ENCODE peak calls at places on chromosomes 12 and 14, in six cellular contexts. One of them, this sample, is unnamed.

GRCh38 chr14:80946187-80946586 is 4.6 kb upstream of the CEP128 start:
- DNase-seq in RWPE2: no peak
- DNase-seq in cardiac fibroblast: no peak
- DNase-seq in neural progenitor cell: no peak
- DNase-seq in GM13977: no peak
- DNase-seq in CD4-positive, alpha-beta T cell: no peak
- DNase-seq in this sample: no peak

GRCh38 chr12:10960260-10960659 is 21.2 kb upstream of the TAS2R14 start:
- DNase-seq in RWPE2: no peak
- DNase-seq in cardiac fibroblast: no peak
- DNase-seq in neural progenitor cell: no peak
- DNase-seq in GM13977: no peak
- DNase-seq in CD4-positive, alpha-beta T cell: no peak
- DNase-seq in this sample: no peak

GRCh38 chr14:41349289-41349910 is 257.3 kb upstream of the LRFN5 start:
- DNase-seq in RWPE2: no peak
- DNase-seq in cardiac fibroblast: no peak
- DNase-seq in neural progenitor cell: no peak
- DNase-seq in GM13977: no peak
- DNase-seq in CD4-positive, alpha-beta T cell: no peak
- DNase-seq in this sample: no peak

GRCh38 chr14:93332032-93332852 is 594 bp downstream of the BTBD7 start:
- DNase-seq in RWPE2: no peak
- DNase-seq in cardiac fibroblast: peak
- DNase-seq in neural progenitor cell: peak
- DNase-seq in GM13977: peak
- DNase-seq in CD4-positive, alpha-beta T cell: no peak
- DNase-seq in this sample: no peak

GRCh38 chr14:58680698-58681097 is 42.9 kb downstream of the DACT1 start:
- DNase-seq in RWPE2: no peak
- DNase-seq in cardiac fibroblast: no peak
- DNase-seq in neural progenitor cell: no peak
- DNase-seq in GM13977: no peak
- DNase-seq in CD4-positive, alpha-beta T cell: no peak
- DNase-seq in this sample: no peak

GRCh38 chr14:75088566-75089373 is 19.3 kb downstream of the ZC2HC1C start:
- DNase-seq in RWPE2: no peak
- DNase-seq in cardiac fibroblast: peak
- DNase-seq in neural progenitor cell: peak
- DNase-seq in GM13977: peak
- DNase-seq in CD4-positive, alpha-beta T cell: peak
- DNase-seq in this sample: no peak

GRCh38 chr12:49389092-49389703 is 21.9 kb downstream of the SPATS2 start:
- DNase-seq in RWPE2: no peak
- DNase-seq in cardiac fibroblast: no peak
- DNase-seq in neural progenitor cell: peak
- DNase-seq in GM13977: no peak
- DNase-seq in CD4-positive, alpha-beta T cell: peak
- DNase-seq in this sample: peak

GRCh38 chr12:52992699-52993557 is 13.3 kb upstream of the EIF4B start:
- DNase-seq in RWPE2: no peak
- DNase-seq in cardiac fibroblast: peak
- DNase-seq in neural progenitor cell: no peak
- DNase-seq in GM13977: no peak
- DNase-seq in CD4-positive, alpha-beta T cell: no peak
- DNase-seq in this sample: no peak

GRCh38 chr12:102201662-102202061 is 4.0 kb upstream of the PMCH start:
- DNase-seq in RWPE2: no peak
- DNase-seq in cardiac fibroblast: no peak
- DNase-seq in neural progenitor cell: no peak
- DNase-seq in GM13977: no peak
- DNase-seq in CD4-positive, alpha-beta T cell: no peak
- DNase-seq in this sample: no peak

GRCh38 chr12:57006809-57007475 is 596 bp upstream of the ZBTB39 start:
- DNase-seq in RWPE2: no peak
- DNase-seq in cardiac fibroblast: no peak
- DNase-seq in neural progenitor cell: no peak
- DNase-seq in GM13977: no peak
- DNase-seq in CD4-positive, alpha-beta T cell: no peak
- DNase-seq in this sample: no peak

GRCh38 chr12:58794859-58795258 is 125.4 kb downstream of the LRIG3 start:
- DNase-seq in RWPE2: no peak
- DNase-seq in cardiac fibroblast: no peak
- DNase-seq in neural progenitor cell: no peak
- DNase-seq in GM13977: no peak
- DNase-seq in CD4-positive, alpha-beta T cell: no peak
- DNase-seq in this sample: no peak

GRCh38 chr12:124007356-124007755 is 34.3 kb downstream of the ZNF664 start:
- DNase-seq in RWPE2: no peak
- DNase-seq in cardiac fibroblast: no peak
- DNase-seq in neural progenitor cell: peak
- DNase-seq in GM13977: no peak
- DNase-seq in CD4-positive, alpha-beta T cell: no peak
- DNase-seq in this sample: no peak

GRCh38 chr12:99959549-99960170 is 25.1 kb downstream of the ANKS1B start:
- DNase-seq in RWPE2: no peak
- DNase-seq in cardiac fibroblast: peak
- DNase-seq in neural progenitor cell: no peak
- DNase-seq in GM13977: no peak
- DNase-seq in CD4-positive, alpha-beta T cell: no peak
- DNase-seq in this sample: no peak

GRCh38 chr12:27595231-27595642 is 71.2 kb downstream of the PPFIBP1 start:
- DNase-seq in RWPE2: no peak
- DNase-seq in cardiac fibroblast: peak
- DNase-seq in neural progenitor cell: peak
- DNase-seq in GM13977: no peak
- DNase-seq in CD4-positive, alpha-beta T cell: no peak
- DNase-seq in this sample: no peak

GRCh38 chr12:52360663-52361271 is 6.5 kb downstream of the KRT85 start:
- DNase-seq in RWPE2: peak
- DNase-seq in cardiac fibroblast: no peak
- DNase-seq in neural progenitor cell: no peak
- DNase-seq in GM13977: no peak
- DNase-seq in CD4-positive, alpha-beta T cell: no peak
- DNase-seq in this sample: no peak

GRCh38 chr14:50121506-50121905 is 5.1 kb upstream of the VCPKMT start:
- DNase-seq in RWPE2: no peak
- DNase-seq in cardiac fibroblast: no peak
- DNase-seq in neural progenitor cell: no peak
- DNase-seq in GM13977: no peak
- DNase-seq in CD4-positive, alpha-beta T cell: no peak
- DNase-seq in this sample: no peak

GRCh38 chr12:32135967-32136366 is 29.3 kb downstream of the BICD1 start:
- DNase-seq in RWPE2: no peak
- DNase-seq in cardiac fibroblast: no peak
- DNase-seq in neural progenitor cell: no peak
- DNase-seq in GM13977: no peak
- DNase-seq in CD4-positive, alpha-beta T cell: no peak
- DNase-seq in this sample: no peak

GRCh38 chr12:22046968-22047390 is 961 bp downstream of the CMAS start:
- DNase-seq in RWPE2: no peak
- DNase-seq in cardiac fibroblast: no peak
- DNase-seq in neural progenitor cell: no peak
- DNase-seq in GM13977: no peak
- DNase-seq in CD4-positive, alpha-beta T cell: no peak
- DNase-seq in this sample: no peak

GRCh38 chr12:48882325-48882687 is 16.6 kb upstream of the RND1 start:
- DNase-seq in RWPE2: no peak
- DNase-seq in cardiac fibroblast: peak
- DNase-seq in neural progenitor cell: peak
- DNase-seq in GM13977: no peak
- DNase-seq in CD4-positive, alpha-beta T cell: no peak
- DNase-seq in this sample: no peak

GRCh38 chr14:23551266-23552028 is at the start of gene ZFHX2:
- DNase-seq in RWPE2: peak
- DNase-seq in cardiac fibroblast: peak
- DNase-seq in neural progenitor cell: peak
- DNase-seq in GM13977: peak
- DNase-seq in CD4-positive, alpha-beta T cell: peak
- DNase-seq in this sample: peak

GRCh38 chr14:81269100-81269978 is 48.6 kb upstream of the GTF2A1 start:
- DNase-seq in RWPE2: no peak
- DNase-seq in cardiac fibroblast: peak
- DNase-seq in neural progenitor cell: peak
- DNase-seq in GM13977: peak
- DNase-seq in CD4-positive, alpha-beta T cell: no peak
- DNase-seq in this sample: no peak

GRCh38 chr12:26971963-26972362 is 33.7 kb downstream of the FGFR1OP2 start:
- DNase-seq in RWPE2: no peak
- DNase-seq in cardiac fibroblast: no peak
- DNase-seq in neural progenitor cell: no peak
- DNase-seq in GM13977: peak
- DNase-seq in CD4-positive, alpha-beta T cell: peak
- DNase-seq in this sample: peak

GRCh38 chr12:69948874-69949273 is 123.8 kb downstream of the MYRFL start:
- DNase-seq in RWPE2: no peak
- DNase-seq in cardiac fibroblast: no peak
- DNase-seq in neural progenitor cell: no peak
- DNase-seq in GM13977: no peak
- DNase-seq in CD4-positive, alpha-beta T cell: no peak
- DNase-seq in this sample: no peak

GRCh38 chr14:32947792-32948191 is 9.1 kb downstream of the NPAS3 start:
- DNase-seq in RWPE2: no peak
- DNase-seq in cardiac fibroblast: no peak
- DNase-seq in neural progenitor cell: no peak
- DNase-seq in GM13977: no peak
- DNase-seq in CD4-positive, alpha-beta T cell: no peak
- DNase-seq in this sample: no peak

GRCh38 chr14:99737451-99737951 is 53.4 kb downstream of the CYP46A1 start:
- DNase-seq in RWPE2: no peak
- DNase-seq in cardiac fibroblast: no peak
- DNase-seq in neural progenitor cell: no peak
- DNase-seq in GM13977: no peak
- DNase-seq in CD4-positive, alpha-beta T cell: no peak
- DNase-seq in this sample: no peak

GRCh38 chr14:94775082-94775874 is 5.4 kb upstream of the GSC start:
- DNase-seq in RWPE2: no peak
- DNase-seq in cardiac fibroblast: peak
- DNase-seq in neural progenitor cell: peak
- DNase-seq in GM13977: no peak
- DNase-seq in CD4-positive, alpha-beta T cell: no peak
- DNase-seq in this sample: no peak

GRCh38 chr14:88804035-88804434 is 11.3 kb upstream of the EML5 start:
- DNase-seq in RWPE2: no peak
- DNase-seq in cardiac fibroblast: peak
- DNase-seq in neural progenitor cell: no peak
- DNase-seq in GM13977: no peak
- DNase-seq in CD4-positive, alpha-beta T cell: no peak
- DNase-seq in this sample: no peak

GRCh38 chr12:107503129-107503850 is 182.3 kb upstream of the PWP1 start:
- DNase-seq in RWPE2: no peak
- DNase-seq in cardiac fibroblast: no peak
- DNase-seq in neural progenitor cell: no peak
- DNase-seq in GM13977: no peak
- DNase-seq in CD4-positive, alpha-beta T cell: no peak
- DNase-seq in this sample: no peak

GRCh38 chr14:77044776-77045569 is 16.5 kb upstream of the IRF2BPL start:
- DNase-seq in RWPE2: no peak
- DNase-seq in cardiac fibroblast: peak
- DNase-seq in neural progenitor cell: no peak
- DNase-seq in GM13977: no peak
- DNase-seq in CD4-positive, alpha-beta T cell: no peak
- DNase-seq in this sample: no peak

DNA sequence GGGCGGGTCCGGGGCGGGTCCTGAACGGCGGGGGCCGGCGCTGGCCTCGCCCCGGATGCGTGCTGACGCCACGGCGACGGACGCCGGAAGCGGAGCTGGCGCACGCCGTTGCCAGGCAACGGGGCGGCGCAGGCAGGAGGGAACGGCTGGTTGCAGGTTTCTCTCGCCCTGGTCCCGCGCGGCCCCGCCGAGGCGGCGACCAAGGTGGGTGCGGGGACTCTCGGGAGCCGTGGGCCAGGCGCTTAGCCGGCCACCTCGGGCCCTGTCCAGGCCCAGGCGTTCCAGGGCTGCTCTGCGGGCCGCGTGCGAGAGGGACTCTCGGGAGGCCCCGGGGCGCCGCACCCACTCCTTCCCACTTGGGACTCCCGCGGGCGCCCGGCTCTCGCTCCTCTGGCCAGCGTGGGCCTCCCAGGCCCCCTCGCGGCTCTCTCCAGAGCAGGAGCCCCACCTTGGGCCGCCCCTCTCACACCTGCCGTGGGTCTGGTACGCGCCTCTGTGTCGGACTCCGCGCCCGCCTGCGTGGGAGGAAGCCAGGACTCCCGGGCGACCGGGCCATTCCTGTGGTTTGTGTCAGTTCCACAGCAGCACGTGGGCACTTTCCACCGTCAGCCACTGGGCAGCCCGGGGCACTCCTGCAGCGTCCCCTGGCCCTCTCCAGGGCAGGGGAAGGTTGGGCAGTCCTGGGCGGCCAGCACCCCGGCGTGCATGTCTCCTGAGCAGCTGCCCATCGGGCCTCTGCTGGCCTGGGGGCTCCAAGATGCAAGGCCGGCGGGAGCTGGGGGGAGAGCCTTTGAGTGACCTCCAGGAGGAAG is at the start of gene CLBA1:
- DNase-seq in RWPE2: peak
- DNase-seq in cardiac fibroblast: peak
- DNase-seq in neural progenitor cell: peak
- DNase-seq in GM13977: peak
- DNase-seq in CD4-positive, alpha-beta T cell: peak
- DNase-seq in this sample: peak
- TF ChIP-seq CTCF in RWPE2: no peak
- TF ChIP-seq CTCF in cardiac fibroblast: no peak
- TF ChIP-seq CTCF in neural progenitor cell: no peak
- TF ChIP-seq CTCF in GM13977: no peak
- TF ChIP-seq CTCF in CD4-positive, alpha-beta T cell: no peak
- TF ChIP-seq CTCF in this sample: no peak

GRCh38 chr14:53531151-53531550 is 378.0 kb upstream of the DDHD1 start:
- DNase-seq in RWPE2: no peak
- DNase-seq in cardiac fibroblast: no peak
- DNase-seq in neural progenitor cell: no peak
- DNase-seq in GM13977: no peak
- DNase-seq in CD4-positive, alpha-beta T cell: no peak
- DNase-seq in this sample: no peak
- TF ChIP-seq CTCF in RWPE2: no peak
- TF ChIP-seq CTCF in cardiac fibroblast: no peak
- TF ChIP-seq CTCF in neural progenitor cell: no peak
- TF ChIP-seq CTCF in GM13977: no peak
- TF ChIP-seq CTCF in CD4-positive, alpha-beta T cell: no peak
- TF ChIP-seq CTCF in this sample: no peak

DNA sequence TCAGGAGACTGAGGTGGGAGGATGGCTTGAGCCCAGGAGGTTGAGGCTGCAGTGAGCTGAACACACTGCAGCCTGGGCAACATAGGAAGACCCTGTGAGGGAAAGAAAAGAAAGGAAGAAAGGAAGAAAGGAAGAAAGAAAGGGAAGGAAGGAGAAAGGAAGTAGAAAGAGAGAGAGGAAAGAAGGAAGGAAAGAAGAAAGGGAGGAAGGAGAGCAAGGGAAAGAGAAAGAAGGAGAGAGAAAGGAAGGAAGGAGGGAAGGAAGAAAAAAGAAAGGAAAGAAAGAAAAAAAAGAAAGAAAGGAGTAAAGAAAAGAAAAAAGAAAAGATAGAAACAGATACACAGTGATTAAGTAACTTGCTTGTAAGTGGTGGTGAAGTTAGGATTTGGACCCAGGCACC is 13.6 kb upstream of the C12orf75 start:
- DNase-seq in RWPE2: no peak
- DNase-seq in cardiac fibroblast: no peak
- DNase-seq in neural progenitor cell: no peak
- DNase-seq in GM13977: no peak
- DNase-seq in CD4-positive, alpha-beta T cell: no peak
- DNase-seq in this sample: no peak
- TF ChIP-seq CTCF in RWPE2: no peak
- TF ChIP-seq CTCF in cardiac fibroblast: no peak
- TF ChIP-seq CTCF in neural progenitor cell: no peak
- TF ChIP-seq CTCF in GM13977: no peak
- TF ChIP-seq CTCF in CD4-positive, alpha-beta T cell: no peak
- TF ChIP-seq CTCF in this sample: no peak

GRCh38 chr14:36505892-36506731 is 13.9 kb downstream of the NKX2-1 start:
- DNase-seq in RWPE2: no peak
- DNase-seq in cardiac fibroblast: no peak
- DNase-seq in neural progenitor cell: peak
- DNase-seq in GM13977: peak
- DNase-seq in CD4-positive, alpha-beta T cell: no peak
- DNase-seq in this sample: no peak
- TF ChIP-seq CTCF in RWPE2: peak
- TF ChIP-seq CTCF in cardiac fibroblast: no peak
- TF ChIP-seq CTCF in neural progenitor cell: peak
- TF ChIP-seq CTCF in GM13977: no peak
- TF ChIP-seq CTCF in CD4-positive, alpha-beta T cell: no peak
- TF ChIP-seq CTCF in this sample: no peak